ENCODE peak calls at places on chromosome 22, in ten cellular contexts. E is ovary, M is H1, V is body of pancreas, F is adrenal gland, G is HCT116, L is spleen, O is stomach, T is suprapubic skin, N is A549. R is an unnamed sample.

GRCh38 chr22:49371325-49372110 is 456.2 kb downstream of the BRD1 start:
- DNase-seq in E (no peak), T (peak), F (peak), L (peak), O (peak), G (no peak), M (no peak), N (no peak), V (no peak), R (no peak)

GRCh38 chr22:24424901-24425775 is 2.3 kb upstream of the ADORA2A start:
- DNase-seq in N (no peak), F (no peak), V (no peak), M (no peak), E (no peak), L (no peak), O (no peak), G (no peak), T (no peak), R (no peak)

GRCh38 chr22:36546932-36547331 is 18.0 kb upstream of the EIF3D start:
- DNase-seq in L (no peak), O (no peak), M (no peak), V (no peak), E (no peak), N (peak), F (no peak), G (peak), T (no peak), R (no peak)

GRCh38 chr22:36464715-36465231 is 16.7 kb downstream of the TXN2 start:
- DNase-seq in N (no peak), G (no peak), O (no peak), M (no peak), V (peak), T (no peak), L (no peak), F (no peak), E (peak), R (no peak)

GRCh38 chr22:17672417-17672991 is 33.9 kb downstream of the BCL2L13 start:
- DNase-seq in N (no peak), M (no peak), T (no peak), G (no peak), F (no peak), L (no peak), E (no peak), V (no peak), O (no peak), R (no peak)

GRCh38 chr22:23532756-23533155 is 47.3 kb downstream of the IGLL1 start:
- DNase-seq in O (no peak), T (peak), N (no peak), F (no peak), V (no peak), L (peak), M (no peak), G (no peak), E (peak), R (no peak)

GRCh38 chr22:21092797-21093554 is 47.2 kb downstream of the LRRC74B start:
- DNase-seq in O (no peak), E (no peak), L (no peak), N (no peak), G (no peak), V (no peak), M (no peak), F (no peak), T (peak), R (no peak)

GRCh38 chr22:36232715-36233401 is 6.5 kb downstream of the APOL2 start:
- DNase-seq in F (peak), V (no peak), G (no peak), E (no peak), M (no peak), O (no peak), T (no peak), L (no peak), N (no peak), R (no peak)

GRCh38 chr22:49232319-49233067 is 595.2 kb downstream of the BRD1 start:
- DNase-seq in M (no peak), E (peak), V (no peak), T (peak), O (no peak), N (no peak), G (no peak), F (peak), L (peak), R (no peak)

GRCh38 chr22:47293368-47294221 is 531.1 kb downstream of the TBC1D22A start:
- DNase-seq in N (no peak), O (no peak), L (no peak), T (no peak), V (no peak), E (peak), M (no peak), F (peak), G (no peak), R (no peak)

DNA sequence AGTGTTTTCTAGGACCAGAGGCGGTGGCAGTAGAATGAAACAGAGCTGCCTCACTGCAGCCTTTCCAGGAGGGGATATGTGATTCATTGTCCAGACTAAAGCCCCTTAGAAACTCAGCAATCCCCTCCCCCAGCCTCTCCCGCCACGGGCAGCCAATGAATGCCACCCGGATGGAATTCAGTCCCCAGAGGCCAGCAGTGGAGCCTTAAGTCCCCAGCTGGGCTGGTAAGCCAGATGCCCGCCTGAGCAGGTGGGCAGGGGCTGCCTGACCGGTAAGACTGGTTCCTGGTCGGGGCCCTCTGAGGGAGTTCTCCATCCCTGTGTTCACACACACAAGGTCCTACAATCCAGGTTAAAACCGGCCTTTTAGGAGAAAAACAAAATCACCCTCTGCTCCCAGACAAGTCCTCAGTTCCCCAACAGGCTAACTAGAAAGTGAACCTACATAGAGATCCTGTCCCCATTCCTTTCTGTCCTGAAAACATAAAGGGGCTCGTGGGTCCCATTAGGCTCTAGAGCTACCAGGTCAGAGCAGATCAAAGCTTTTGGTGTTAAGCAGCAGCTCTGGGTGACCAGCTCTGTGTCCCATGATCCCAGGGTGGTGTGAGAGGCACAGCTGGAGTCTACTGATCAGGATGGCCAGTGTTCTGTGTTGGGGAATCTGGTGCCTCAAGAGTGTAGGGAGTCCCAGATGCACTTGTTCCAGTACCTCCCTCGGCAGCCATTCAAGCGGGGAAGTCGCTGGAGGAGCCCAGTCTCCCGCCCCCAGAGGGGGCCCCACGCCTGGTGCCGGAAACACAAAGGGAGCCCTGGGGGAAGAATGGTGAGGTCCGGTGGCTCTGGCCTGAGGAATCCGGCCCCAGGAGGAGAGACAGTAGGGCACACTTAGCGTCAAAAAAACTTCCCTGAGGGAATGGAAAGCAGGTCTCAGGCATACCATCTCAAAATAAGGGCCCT is 2.6 kb downstream of the PATZ1 start:
- DNase-seq in N (no peak), G (no peak), M (peak), T (no peak), F (no peak), E (peak), V (peak), L (peak), O (peak), R (no peak)
- TF ChIP-seq POLR2A in N (no peak), G (no peak), M (peak), T (no peak), F (no peak), E (no peak), V (peak), L (no peak), O (no peak), R (no peak)

GRCh38 chr22:26713823-26714449 is 56.5 kb downstream of the MIAT start:
- DNase-seq in O (no peak), V (no peak), G (no peak), F (no peak), E (no peak), L (no peak), N (peak), M (no peak), T (no peak), R (no peak)
- H3K27ac ChIP-seq in O (no peak), V (no peak), G (no peak), F (no peak), E (no peak), L (no peak), N (peak), M (no peak), T (no peak), R (no peak)

GRCh38 chr22:29263791-29264216 is 4.0 kb downstream of the RHBDD3 start:
- DNase-seq in F (peak), V (peak), G (no peak), O (peak), M (no peak), L (peak), N (no peak), T (no peak), E (no peak), R (no peak)
- TF ChIP-seq POLR2A in F (no peak), V (peak), G (no peak), O (no peak), M (no peak), L (no peak), N (no peak), T (no peak), E (no peak), R (no peak)

GRCh38 chr22:40534379-40535188 is 101.9 kb downstream of the MRTFA start:
- DNase-seq in F (no peak), G (no peak), N (no peak), T (no peak), E (no peak), L (no peak), O (no peak), M (no peak), V (no peak), R (no peak)
- H3K27ac ChIP-seq in F (peak), G (no peak), N (peak), T (peak), E (peak), L (peak), O (peak), M (peak), V (peak), R (peak)

GRCh38 chr22:27642104-27642800 is 159.3 kb downstream of the MN1 start:
- DNase-seq in N (no peak), T (no peak), M (no peak), V (no peak), E (peak), L (peak), F (no peak), O (no peak), G (no peak), R (no peak)

GRCh38 chr22:27639180-27640086 is 162.1 kb downstream of the MN1 start:
- DNase-seq in O (no peak), T (no peak), E (no peak), M (no peak), F (no peak), L (no peak), G (no peak), V (no peak), N (no peak), R (no peak)

GRCh38 chr22:27644566-27644965 is 157.0 kb downstream of the MN1 start:
- DNase-seq in O (no peak), G (no peak), F (no peak), T (no peak), N (no peak), E (peak), L (no peak), V (no peak), M (no peak), R (no peak)

GRCh38 chr22:27638329-27639179 is 163.0 kb downstream of the MN1 start:
- DNase-seq in G (no peak), E (no peak), V (no peak), F (no peak), O (no peak), L (no peak), T (no peak), M (no peak), N (no peak), R (no peak)

GRCh38 chr22:27641049-27641790 is 160.3 kb downstream of the MN1 start:
- DNase-seq in N (no peak), T (no peak), G (no peak), M (no peak), L (peak), F (no peak), O (no peak), E (peak), V (no peak), R (no peak)
- TF ChIP-seq POLR2A in N (no peak), T (no peak), G (no peak), M (no peak), L (no peak), F (no peak), O (no peak), E (no peak), V (no peak), R (no peak)

GRCh38 chr22:42711895-42712837 is 8.5 kb downstream of the A4GALT start:
- DNase-seq in F (peak), M (no peak), T (no peak), G (no peak), V (no peak), E (no peak), L (peak), O (peak), N (no peak), R (no peak)

GRCh38 chr22:42714768-42715430 is 5.8 kb downstream of the A4GALT start:
- DNase-seq in L (no peak), O (no peak), M (no peak), V (no peak), E (no peak), F (no peak), G (no peak), T (no peak), N (no peak), R (no peak)

GRCh38 chr22:42716221-42716620 is 4.4 kb downstream of the A4GALT start:
- DNase-seq in V (no peak), L (no peak), O (no peak), E (no peak), M (no peak), F (no peak), N (no peak), G (no peak), T (no peak), R (no peak)

GRCh38 chr22:42716649-42717127 is 4.0 kb downstream of the A4GALT start:
- DNase-seq in E (no peak), M (no peak), L (peak), O (no peak), G (no peak), N (no peak), V (no peak), F (no peak), T (no peak), R (no peak)

GRCh38 chr22:42714308-42714707 is 6.4 kb downstream of the A4GALT start:
- DNase-seq in N (no peak), T (no peak), V (no peak), F (no peak), G (no peak), L (no peak), O (no peak), E (no peak), M (no peak), R (no peak)
- H3K27ac ChIP-seq in N (no peak), T (no peak), V (no peak), F (no peak), G (no peak), L (no peak), O (peak), E (no peak), M (no peak), R (no peak)

DNA sequence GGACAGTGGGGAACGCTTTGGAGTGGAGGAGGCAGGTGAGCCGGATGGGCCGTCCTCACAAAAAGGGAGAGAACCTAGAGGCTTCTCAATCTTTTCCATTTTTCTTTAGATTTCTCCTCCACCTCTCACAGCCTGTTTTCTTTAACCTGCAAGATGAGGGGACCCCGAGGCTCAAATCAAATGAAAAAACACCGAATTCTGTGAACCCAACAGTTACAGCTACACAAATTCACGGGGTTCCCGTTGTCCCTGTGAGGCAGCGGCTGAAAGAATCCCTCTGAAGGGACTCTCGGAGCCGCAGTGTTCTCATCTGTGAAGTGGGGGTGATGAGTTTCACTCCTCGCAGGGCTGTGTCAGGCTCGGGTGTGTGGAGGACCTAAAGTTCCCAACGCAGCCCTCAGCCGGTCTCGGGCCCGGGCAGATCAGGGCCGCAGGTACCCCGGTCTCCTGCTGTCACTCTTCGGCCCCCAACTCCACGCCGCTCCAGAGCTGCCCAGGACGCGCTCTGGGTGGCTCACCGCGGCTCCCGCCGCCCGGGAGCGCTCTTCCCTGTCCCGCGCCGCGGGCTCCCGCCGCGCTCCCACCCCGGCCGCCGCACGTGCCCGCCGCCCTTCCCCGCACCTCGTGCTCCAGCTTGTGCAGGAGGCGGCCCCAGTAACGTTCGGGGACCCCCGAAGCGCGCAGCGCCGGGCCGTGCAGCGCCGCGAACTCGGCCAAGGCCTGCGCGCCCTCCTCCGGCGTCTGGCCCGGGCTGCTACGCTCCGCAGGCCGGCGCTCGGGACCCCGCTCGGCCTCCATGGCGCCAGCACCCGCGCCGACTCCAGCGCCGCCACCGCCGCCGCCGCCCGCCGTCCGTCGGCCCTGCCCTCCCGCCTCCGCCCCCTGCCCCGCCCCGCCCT is at the start of gene TTLL12:
- DNase-seq in E (peak), F (no peak), M (no peak), L (peak), N (peak), G (no peak), T (no peak), V (peak), O (peak), R (no peak)
- TF ChIP-seq POLR2A in E (no peak), F (no peak), M (peak), L (no peak), N (peak), G (peak), T (no peak), V (peak), O (no peak), R (no peak)

GRCh38 chr22:22464541-22465054 is 43.9 kb downstream of the ZNF280B start:
- DNase-seq in G (no peak), N (no peak), M (no peak), L (no peak), F (no peak), V (no peak), O (no peak), T (no peak), E (no peak), R (no peak)

GRCh38 chr22:22463855-22464540 is 44.5 kb downstream of the ZNF280B start:
- DNase-seq in O (peak), L (no peak), V (peak), N (peak), E (no peak), F (peak), G (peak), M (no peak), T (no peak), R (no peak)

GRCh38 chr22:22461583-22461982 is 47.0 kb downstream of the ZNF280B start:
- DNase-seq in V (no peak), T (no peak), O (no peak), E (no peak), G (no peak), L (no peak), F (no peak), M (no peak), N (no peak), R (no peak)

GRCh38 chr22:22461111-22461510 is 47.4 kb downstream of the ZNF280B start:
- DNase-seq in G (no peak), F (no peak), T (no peak), O (no peak), M (no peak), L (no peak), N (no peak), V (no peak), E (no peak), R (no peak)

DNA sequence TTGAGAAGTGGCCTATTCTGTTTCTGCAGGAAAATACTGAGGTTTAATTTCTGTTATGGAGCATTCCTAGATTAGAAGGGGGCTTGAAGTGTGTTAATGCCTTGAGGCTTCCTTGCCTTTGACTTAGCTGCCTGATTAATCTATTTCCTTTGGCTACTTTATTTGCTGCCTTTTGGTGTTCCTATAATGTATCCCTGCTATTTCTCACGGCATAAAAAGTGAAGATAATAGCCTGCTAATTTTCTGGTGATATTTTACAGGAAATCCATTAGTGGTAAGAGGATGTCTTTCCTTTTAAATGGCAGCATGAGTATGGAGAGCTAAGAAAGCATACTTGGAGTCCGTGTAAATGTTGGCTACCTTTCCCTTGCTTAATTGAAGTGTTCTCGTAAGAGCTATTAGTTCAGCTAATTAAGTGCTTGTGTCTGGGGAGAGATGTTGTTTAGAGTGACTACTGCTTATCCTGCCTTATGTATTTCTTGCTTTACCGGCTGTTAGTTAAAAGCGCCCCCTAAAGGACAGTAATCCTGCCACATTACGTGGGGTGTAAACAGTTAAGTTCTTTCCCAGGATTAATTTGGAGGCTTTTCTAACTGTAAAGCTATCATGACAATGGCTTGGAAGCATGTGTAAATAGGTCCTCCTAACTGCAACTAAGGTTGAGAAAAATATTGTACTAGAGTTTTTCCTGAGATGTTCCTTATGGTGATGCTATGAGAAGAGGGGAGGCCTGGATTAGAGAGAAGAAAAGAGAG is 45.6 kb downstream of the ZNF280B start:
- DNase-seq in G (no peak), M (no peak), V (no peak), E (no peak), F (no peak), L (no peak), T (no peak), N (peak), O (no peak), R (no peak)
- H3K27ac ChIP-seq in G (no peak), M (no peak), V (no peak), E (no peak), F (no peak), L (no peak), T (no peak), N (no peak), O (no peak), R (no peak)

R was measured in esophagus squamous epithelium.